ENCODE peak calls at places on chromosomes 12 and 14, in seven cellular contexts. S is A549, N is left ventricle myocardium inferior, J is AG10803, Y is AG09319, V is right lobe of liver, K is Panc1. C is an unnamed sample.

GRCh38 chr14:30638926-30639325 is 16.8 kb downstream of the SCFD1 start:
- DNase-seq in S (no peak), N (no peak), J (peak; percentile 52), Y (no peak), V (no peak), K (no peak), C (no peak)

GRCh38 chr14:70018713-70019201 is 139.5 kb downstream of the SMOC1 start:
- DNase-seq in S (no peak), N (peak; percentile 22), J (peak; percentile 28), Y (no peak), V (peak; percentile 66), K (no peak), C (no peak)

GRCh38 chr12:131245564-131246355 is 292.1 kb downstream of the ADGRD1 start:
- DNase-seq in S (no peak), N (no peak), J (no peak), Y (no peak), V (peak; percentile 45), K (no peak), C (no peak)

GRCh38 chr12:89213139-89213538 is 139.2 kb downstream of the DUSP6 start:
- DNase-seq in S (no peak), N (no peak), J (no peak), Y (no peak), V (no peak), K (no peak), C (no peak)

GRCh38 chr12:79000501-79000900 is 135.9 kb downstream of the SYT1 start:
- DNase-seq in S (no peak), N (no peak), J (peak; percentile 1), Y (no peak), V (no peak), K (no peak), C (no peak)

GRCh38 chr12:107955966-107956643 is 173.0 kb upstream of the WSCD2 start:
- DNase-seq in S (no peak), N (no peak), J (no peak), Y (no peak), V (no peak), K (no peak), C (no peak)

GRCh38 chr12:23898121-23898520 is 51.3 kb downstream of the SOX5 start:
- DNase-seq in S (no peak), N (no peak), J (no peak), Y (no peak), V (no peak), K (no peak), C (no peak)

GRCh38 chr14:101004954-101005353 is 101.4 kb upstream of the RTL1 start:
- DNase-seq in S (no peak), N (no peak), J (peak; percentile 74), Y (peak; percentile 54), V (no peak), K (no peak), C (no peak)

GRCh38 chr14:70021548-70021947 is 142.3 kb downstream of the SMOC1 start:
- DNase-seq in S (no peak), N (no peak), J (no peak), Y (no peak), V (no peak), K (no peak), C (no peak)

GRCh38 chr14:64293976-64294671 is at the start of gene ESR2:
- DNase-seq in S (peak; percentile 13), N (peak; percentile 19), J (peak; percentile 12), Y (no peak), V (peak; percentile 57), K (no peak), C (peak; percentile 47)

GRCh38 chr14:104512061-104512460 is 67.5 kb upstream of the C14orf180 start:
- DNase-seq in S (no peak), N (no peak), J (no peak), Y (no peak), V (no peak), K (no peak), C (no peak)

GRCh38 chr12:96201272-96202227 is 7.4 kb downstream of the ELK3 start:
- DNase-seq in S (no peak), N (no peak), J (no peak), Y (no peak), V (no peak), K (no peak), C (no peak)

GRCh38 chr12:55955800-55956508 is 9.9 kb downstream of the PMEL start:
- DNase-seq in S (peak; percentile 81), N (no peak), J (peak; percentile 44), Y (no peak), V (no peak), K (no peak), C (no peak)

GRCh38 chr14:105421723-105422615 is 2.3 kb downstream of the MTA1 start:
- DNase-seq in S (no peak), N (no peak), J (no peak), Y (no peak), V (no peak), K (no peak), C (no peak)

GRCh38 chr14:63088865-63089264 is 43.6 kb upstream of the KCNH5 start:
- DNase-seq in S (no peak), N (no peak), J (no peak), Y (no peak), V (no peak), K (no peak), C (no peak)

GRCh38 chr14:61418749-61419148 is 97.4 kb downstream of the PRKCH start:
- DNase-seq in S (no peak), N (no peak), J (no peak), Y (no peak), V (no peak), K (no peak), C (no peak)

GRCh38 chr14:74065746-74066575 is 18.3 kb downstream of the ALDH6A1 start:
- DNase-seq in S (no peak), N (no peak), J (no peak), Y (no peak), V (no peak), K (no peak), C (no peak)

GRCh38 chr14:80584638-80585505 is 356.7 kb downstream of the CEP128 start:
- DNase-seq in S (peak; percentile 39), N (no peak), J (no peak), Y (no peak), V (no peak), K (peak; percentile 52), C (no peak)

GRCh38 chr12:179131-179884 is 34.6 kb downstream of the SLC6A12 start:
- DNase-seq in S (no peak), N (peak; percentile 44), J (no peak), Y (no peak), V (no peak), K (no peak), C (no peak)

GRCh38 chr12:91859347-91859746 is 286.3 kb downstream of the BTG1 start:
- DNase-seq in S (no peak), N (no peak), J (no peak), Y (no peak), V (no peak), K (no peak), C (no peak)

GRCh38 chr14:34692348-34692747 is 22.0 kb downstream of the CFL2 start:
- DNase-seq in S (no peak), N (no peak), J (peak; percentile 82), Y (no peak), V (no peak), K (no peak), C (no peak)

GRCh38 chr14:101241807-101242278 is 319.5 kb upstream of the DIO3 start:
- DNase-seq in S (no peak), N (no peak), J (no peak), Y (no peak), V (no peak), K (no peak), C (no peak)

DNA sequence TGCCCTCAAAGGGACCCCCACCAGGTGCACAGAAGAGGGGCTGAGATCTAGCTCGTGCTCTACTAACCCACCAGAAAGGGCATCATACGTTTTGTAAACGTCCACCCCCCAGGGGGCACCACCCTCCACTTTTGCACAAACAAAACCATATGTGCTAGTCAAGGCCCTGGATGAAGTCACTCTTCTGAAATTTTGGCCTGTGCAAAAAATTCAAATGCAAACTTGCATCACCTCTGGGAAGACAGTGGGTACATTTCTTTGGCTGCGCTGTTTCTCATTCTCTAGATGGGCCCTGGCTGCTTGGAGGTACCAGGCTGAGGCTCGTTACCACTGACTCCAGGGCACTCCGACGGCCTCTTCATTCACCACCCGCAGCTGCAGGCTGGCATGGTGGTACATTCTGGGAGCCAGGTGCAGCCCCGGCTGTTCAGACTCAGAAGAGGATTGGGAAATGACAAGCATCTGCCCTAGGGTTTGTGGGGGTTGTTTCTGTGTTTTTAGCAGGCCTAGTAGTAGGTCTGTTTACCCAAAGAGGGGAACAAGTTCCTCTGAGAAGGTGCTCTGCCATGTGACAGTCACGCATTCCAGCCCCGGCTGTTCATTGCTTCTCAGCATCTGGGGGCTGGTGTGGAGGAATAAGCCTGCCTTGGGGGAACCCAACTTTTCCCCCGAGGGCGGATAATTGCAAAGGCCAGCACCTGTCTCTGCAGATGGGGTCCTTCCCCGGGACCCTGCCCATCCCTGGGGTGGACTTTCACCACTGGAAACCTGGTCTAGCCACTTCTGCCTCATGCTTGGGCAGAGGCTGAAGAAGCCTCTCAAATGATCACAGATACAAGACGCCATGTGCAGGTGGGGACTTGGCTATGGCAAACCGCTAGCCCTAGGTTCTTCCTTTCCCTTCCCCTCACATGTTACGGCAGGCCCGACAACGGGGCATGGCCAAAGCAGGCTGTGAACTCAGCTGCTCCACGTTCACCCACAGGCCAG is 147.6 kb downstream of the DPF3 start:
- DNase-seq in S (no peak), N (no peak), J (peak; percentile 89), Y (peak; percentile 69), V (no peak), K (no peak), C (no peak)
- TF ChIP-seq CTCF in S (no peak), N (peak; percentile 18), J (peak; percentile 56), Y (peak; percentile 45), V (no peak), K (no peak), C (no peak)

GRCh38 chr14:60184597-60185555 is 19.7 kb upstream of the DHRS7 start:
- DNase-seq in S (no peak), N (no peak), J (no peak), Y (no peak), V (no peak), K (no peak), C (no peak)
- TF ChIP-seq CTCF in S (peak; percentile 11), N (peak; percentile 2), J (no peak), Y (no peak), V (no peak), K (peak; percentile 29), C (peak; percentile 55)

GRCh38 chr12:49587174-49587908 is 18.1 kb downstream of the FAM186B start:
- DNase-seq in S (no peak), N (no peak), J (no peak), Y (no peak), V (no peak), K (no peak), C (no peak)
- TF ChIP-seq CTCF in S (no peak), N (no peak), J (no peak), Y (no peak), V (no peak), K (no peak), C (no peak)

DNA sequence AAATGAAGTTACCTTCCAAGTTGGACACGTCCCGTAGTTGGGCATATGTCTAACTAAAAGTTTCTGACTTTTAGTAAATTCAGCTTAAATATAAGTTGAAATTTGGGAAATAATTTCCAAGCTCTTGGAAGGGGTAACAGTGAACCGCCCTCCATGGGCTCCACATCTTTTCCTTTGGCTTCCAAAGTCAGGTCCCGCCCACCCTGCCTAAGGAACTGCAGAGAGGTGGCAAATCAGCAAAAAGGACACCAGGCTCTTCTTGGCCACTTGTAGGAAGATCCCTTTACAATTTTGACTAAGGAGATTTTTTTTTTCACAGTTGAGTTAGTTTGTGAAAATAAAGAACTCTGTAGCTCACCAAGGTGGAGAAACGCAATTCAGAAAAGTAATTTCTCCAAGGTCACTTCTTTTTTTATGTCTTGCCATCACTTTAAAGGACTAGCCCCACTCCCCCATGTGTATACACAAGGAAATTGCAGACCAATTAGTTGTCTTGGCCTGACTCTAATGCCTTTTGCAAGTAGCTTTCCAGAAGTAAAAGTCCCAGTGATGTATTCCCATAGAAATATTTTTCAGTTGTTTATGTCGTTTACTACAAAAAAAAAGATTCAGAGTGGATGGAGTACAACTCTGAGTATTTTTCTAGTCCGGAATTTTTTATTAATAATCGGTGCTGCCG is 181.2 kb downstream of the PELI2 start:
- DNase-seq in S (no peak), N (no peak), J (no peak), Y (no peak), V (no peak), K (no peak), C (no peak)
- TF ChIP-seq CTCF in S (no peak), N (no peak), J (no peak), Y (no peak), V (no peak), K (no peak), C (no peak)

C was measured in glutamatergic neuron.